ENCODE peak calls at places on chromosomes 16 and 17, in four cellular contexts. S is IMR-90, B is heart right ventricle, M is body of pancreas. W is an unnamed sample.

GRCh38 chr17:76593338-76593737 is 7.7 kb upstream of the ST6GALNAC2 start:
- DNase-seq in S (peak; percentile 31), B (no peak), M (no peak), W (no peak)

GRCh38 chr16:1681032-1681431 is 3.0 kb downstream of the JPT2 start:
- DNase-seq in S (no peak), B (no peak), M (no peak), W (no peak)

GRCh38 chr17:27951872-27952271 is 58.7 kb upstream of the LYRM9 start:
- DNase-seq in S (no peak), B (no peak), M (no peak), W (no peak)

GRCh38 chr16:17470871-17471744 is at the start of gene XYLT1:
- DNase-seq in S (peak; percentile 94), B (peak; percentile 53), M (peak; percentile 59), W (peak; percentile 76)

GRCh38 chr16:27980919-27981670 is 82.4 kb downstream of the GSG1L start:
- DNase-seq in S (no peak), B (no peak), M (no peak), W (no peak)

GRCh38 chr17:882827-883585 is 96.6 kb downstream of the NXN start:
- DNase-seq in S (peak; percentile 66), B (peak; percentile 88), M (peak; percentile 80), W (peak; percentile 82)

GRCh38 chr17:65959630-65960029 is 232.3 kb downstream of the CEP112 start:
- DNase-seq in S (no peak), B (no peak), M (no peak), W (no peak)

GRCh38 chr16:17544785-17545184 is 74.0 kb upstream of the XYLT1 start:
- DNase-seq in S (no peak), B (no peak), M (peak; percentile 13), W (no peak)

GRCh38 chr16:15482068-15482747 is 47.8 kb downstream of the BMERB1 start:
- DNase-seq in S (peak; percentile 99), B (peak; percentile 58), M (peak; percentile 84), W (peak; percentile 94)

GRCh38 chr16:49639739-49640388 is 216.0 kb downstream of the ZNF423 start:
- DNase-seq in S (peak; percentile 77), B (peak; percentile 75), M (no peak), W (no peak)

GRCh38 chr17:42675984-42676423 is 790 bp downstream of the PLEKHH3 start:
- DNase-seq in S (peak; percentile 45), B (peak; percentile 56), M (peak; percentile 71), W (no peak)

GRCh38 chr16:23519282-23519681 is 9.0 kb upstream of the GGA2 start:
- DNase-seq in S (no peak), B (no peak), M (no peak), W (no peak)

GRCh38 chr16:20940864-20941634 is 40.5 kb downstream of the LYRM1 start:
- DNase-seq in S (no peak), B (no peak), M (no peak), W (no peak)

GRCh38 chr16:67546761-67547422 is 15.4 kb upstream of the CTCF start:
- DNase-seq in S (peak; percentile 57), B (peak; percentile 72), M (peak; percentile 87), W (no peak)

GRCh38 chr16:67546091-67546501 is 16.2 kb upstream of the CTCF start:
- DNase-seq in S (no peak), B (no peak), M (no peak), W (no peak)

GRCh38 chr16:67544329-67544841 is 15.8 kb downstream of the RIPOR1 start:
- DNase-seq in S (no peak), B (no peak), M (no peak), W (no peak)

GRCh38 chr16:67544844-67545664 is 16.4 kb downstream of the RIPOR1 start:
- DNase-seq in S (no peak), B (no peak), M (no peak), W (no peak)

GRCh38 chr16:67545665-67546024 is 16.7 kb upstream of the CTCF start:
- DNase-seq in S (no peak), B (no peak), M (no peak), W (no peak)
- H3K4me1 ChIP-seq in S (no peaks in the 10 kb centered on the region), B (peaks cover 36% of the 10 kb centered on the region), M (peaks cover 38% of the 10 kb centered on the region), W (peaks cover 5% of the 10 kb centered on the region)

DNA sequence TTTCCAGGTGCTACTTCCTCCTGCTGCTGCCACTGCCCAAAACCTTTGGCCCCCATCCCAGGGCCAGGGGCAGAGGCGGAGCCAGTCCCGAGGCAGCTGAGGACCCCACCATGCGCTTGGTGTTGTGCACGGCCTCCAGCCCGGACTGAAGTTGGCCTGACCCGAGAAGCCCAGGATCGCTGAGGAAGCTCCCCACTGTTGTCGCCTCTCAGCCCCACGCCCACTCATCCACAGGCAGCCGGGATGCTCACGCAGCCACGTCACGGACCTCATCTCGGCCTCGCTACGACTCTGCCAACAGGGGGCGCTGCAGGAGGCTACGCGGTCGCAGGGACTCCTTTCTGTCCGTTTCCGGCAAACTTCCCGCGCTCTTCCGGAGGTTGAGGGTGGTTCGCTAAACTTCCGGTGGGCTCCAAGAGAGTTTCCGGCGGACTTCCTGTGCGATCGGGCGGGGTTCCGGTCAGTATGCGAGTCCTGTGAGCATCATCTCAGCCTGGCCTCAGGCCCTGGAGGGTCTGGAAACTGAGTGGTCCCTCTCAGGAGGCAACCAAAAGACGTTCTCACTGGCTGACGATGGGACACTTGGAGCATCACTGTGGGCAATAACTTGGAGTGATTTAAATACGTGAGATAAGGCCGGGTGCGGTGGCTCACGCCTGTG is 12.4 kb downstream of the ZG16B start:
- DNase-seq in S (no peak), B (peak; percentile 37), M (peak; percentile 38), W (peak; percentile 59)
- TF ChIP-seq CTCF in S (peak; percentile 36), B (peak; percentile 65), M (peak; percentile 35), W (peak; percentile 37)

GRCh38 chr17:31308372-31308905 is 5.4 kb downstream of the EVI2B start:
- DNase-seq in S (no peak), B (no peak), M (no peak), W (no peak)

GRCh38 chr17:31310260-31310659 is 3.6 kb downstream of the EVI2B start:
- DNase-seq in S (no peak), B (no peak), M (no peak), W (no peak)

GRCh38 chr17:31310877-31311276 is 3.0 kb downstream of the EVI2B start:
- DNase-seq in S (no peak), B (no peak), M (no peak), W (no peak)

GRCh38 chr17:31308935-31309334 is 4.9 kb downstream of the EVI2B start:
- DNase-seq in S (no peak), B (no peak), M (no peak), W (no peak)

DNA sequence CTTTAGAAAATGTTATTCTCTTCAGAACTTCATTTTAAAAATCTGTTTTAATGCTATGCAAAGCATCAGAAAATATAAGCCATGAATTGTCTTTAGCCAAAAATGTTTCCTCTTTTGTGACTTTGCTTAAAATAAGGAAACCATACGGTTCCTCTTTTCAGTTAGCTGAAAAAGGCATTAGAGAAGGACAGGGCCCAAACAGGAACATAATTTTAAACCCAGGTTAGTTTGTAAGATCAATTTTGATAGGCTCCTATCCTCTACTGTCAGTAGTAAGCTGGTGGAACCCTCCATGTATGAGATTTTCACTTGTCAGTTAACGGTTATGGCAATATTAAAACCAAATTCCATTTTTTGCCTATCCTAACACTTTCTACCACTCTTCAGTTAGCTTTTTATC is 4.3 kb downstream of the EVI2B start:
- DNase-seq in S (no peak), B (no peak), M (no peak), W (no peak)
- H3K4me3 ChIP-seq in S (no peak overlapping the region), B (no peak overlapping the region), M (no peak overlapping the region), W (no peak overlapping the region)

GRCh38 chr16:63315229-63315628 is 1279.0 kb upstream of the CDH8 start:
- DNase-seq in S (no peak), B (no peak), M (no peak), W (no peak)
- H3K4me1 ChIP-seq in S (no peaks in the 10 kb centered on the region), B (peaks cover 3% of the 10 kb centered on the region), M (peaks cover 8% of the 10 kb centered on the region), W (no peaks in the 10 kb centered on the region)

GRCh38 chr16:73046484-73047214 is 1.3 kb downstream of the ZFHX3 start:
- DNase-seq in S (no peak), B (no peak), M (no peak), W (no peak)

GRCh38 chr16:73049051-73049910 is 1.4 kb upstream of the ZFHX3 start:
- DNase-seq in S (no peak), B (no peak), M (no peak), W (no peak)

GRCh38 chr16:73047221-73047535 is 750 bp downstream of the ZFHX3 start:
- DNase-seq in S (peak; percentile 57), B (no peak), M (no peak), W (no peak)

GRCh38 chr16:73048292-73049050 is 543 bp upstream of the ZFHX3 start:
- DNase-seq in S (no peak), B (peak; percentile 72), M (peak; percentile 47), W (no peak)

DNA sequence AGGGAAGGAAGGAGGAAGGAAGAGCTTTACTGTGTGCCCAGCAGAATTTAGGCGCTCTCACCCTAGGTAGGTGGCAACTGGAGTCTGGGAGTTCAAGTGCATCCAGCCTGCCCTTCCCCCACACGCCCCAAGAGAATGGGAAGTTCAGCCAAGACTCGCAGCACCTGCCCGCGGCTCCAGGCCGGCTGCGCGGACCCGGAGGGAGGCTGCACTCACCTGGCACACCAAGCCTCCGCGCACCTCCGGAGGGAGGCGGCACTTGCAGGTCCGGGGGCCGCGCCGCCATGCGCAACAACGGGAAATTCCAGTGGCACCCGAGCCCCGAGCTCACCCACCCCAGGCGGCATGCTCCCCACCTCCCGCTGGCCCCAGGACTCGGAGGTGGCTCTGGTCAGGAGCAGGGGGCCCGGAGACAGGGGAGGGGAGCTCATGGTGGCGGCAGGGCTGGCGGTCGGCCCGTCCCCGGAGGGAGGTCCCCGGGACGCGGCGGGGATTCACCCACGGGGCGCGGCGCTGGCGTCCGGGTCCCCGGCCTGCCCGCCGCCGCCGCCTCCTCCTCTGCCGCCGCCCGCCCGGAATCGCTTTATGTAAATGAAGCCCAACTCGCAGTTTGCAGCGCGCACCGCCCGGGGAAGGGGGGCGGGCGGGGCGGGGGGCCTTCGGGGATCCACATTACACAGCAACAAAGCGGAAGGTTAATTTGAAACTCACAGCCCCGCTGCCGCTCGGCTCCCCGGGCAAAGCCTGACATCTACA is at the start of gene ZFHX3:
- DNase-seq in S (peak; percentile 49), B (peak; percentile 68), M (peak; percentile 82), W (no peak)
- TF ChIP-seq CTCF in S (peak; percentile 29), B (peak; percentile 11), M (no peak), W (peak; percentile 34)

GRCh38 chr17:82047379-82047778 is 4.2 kb downstream of the RFNG start:
- DNase-seq in S (no peak), B (no peak), M (no peak), W (no peak)
- H3K4me3 ChIP-seq in S (no peak overlapping the region), B (no peak overlapping the region), M (no peak overlapping the region), W (no peak overlapping the region)

DNA sequence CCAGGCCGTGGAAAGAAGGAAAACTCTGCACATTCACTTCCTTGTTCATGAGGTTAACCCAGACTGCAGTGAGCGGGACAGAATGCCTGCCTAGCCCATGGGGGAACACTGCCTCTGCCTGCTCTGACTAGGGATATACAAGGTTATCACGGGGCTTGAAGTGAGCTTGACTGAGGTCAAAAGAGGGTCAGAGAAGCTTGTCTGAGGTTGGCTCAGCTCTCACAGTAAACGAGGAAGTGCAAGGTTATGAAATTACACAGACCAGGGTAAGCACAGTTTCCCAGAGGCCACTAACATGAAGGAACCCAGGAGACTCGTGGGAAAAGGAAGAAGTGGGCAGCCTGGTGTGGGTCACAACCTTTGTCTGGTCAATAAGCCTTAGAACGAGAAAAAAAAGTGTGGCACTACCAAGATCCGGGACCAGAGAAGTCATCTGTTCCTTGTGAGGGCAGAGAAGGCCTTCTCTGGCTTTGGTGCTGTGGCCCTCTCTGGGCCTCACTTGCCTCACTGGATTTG is 28.8 kb downstream of the HIC1 start:
- DNase-seq in S (no peak), B (no peak), M (no peak), W (no peak)
- H3K4me1 ChIP-seq in S (peaks cover 29% of the 10 kb centered on the region), B (peaks cover 64% of the 10 kb centered on the region), M (peaks cover 27% of the 10 kb centered on the region), W (peaks cover 22% of the 10 kb centered on the region)

W was measured in RWPE2.